ENCODE peak calls at places on chromosomes 16 and 17, in ten cellular contexts. Y is heart right ventricle, P is gastrocnemius medialis, Q is GM13977, R is tibial artery, K is suprapubic skin, I is lower lobe of right lung, S is glutamatergic neuron, Z is uterus, O is type B pancreatic cell. W is an unnamed sample.

GRCh38 chr16:47970291-47970931 is 185.4 kb downstream of the ABCC12 start:
- DNase-seq in Y (no peak), K (no peak), Z (no peak), I (no peak), P (no peak), R (no peak), S (no peak), O (no peak), Q (no peak), W (no peak)

GRCh38 chr16:70508752-70509151 is 14.6 kb downstream of the COG4 start:
- DNase-seq in I (no peak), K (no peak), P (no peak), Z (no peak), R (no peak), O (no peak), S (no peak), Q (no peak), Y (no peak), W (peak)

GRCh38 chr17:59838196-59838911 is 54.4 kb downstream of the TUBD1 start:
- DNase-seq in K (no peak), S (no peak), Y (no peak), Q (no peak), O (peak), I (no peak), P (no peak), Z (no peak), R (no peak), W (no peak)

GRCh38 chr16:728131-728889 is 1.4 kb downstream of the HAGHL start:
- DNase-seq in Y (peak), Z (no peak), I (peak), O (no peak), S (peak), P (no peak), Q (peak), K (no peak), R (peak), W (peak)

GRCh38 chr17:14886200-14886739 is 378.9 kb downstream of the PMP22 start:
- DNase-seq in Y (no peak), S (no peak), I (no peak), P (no peak), R (no peak), Q (no peak), O (no peak), Z (no peak), K (no peak), W (no peak)

GRCh38 chr17:17354560-17355357 is 51.6 kb downstream of the NT5M start:
- DNase-seq in I (peak), O (peak), Q (peak), S (peak), Y (peak), R (peak), K (peak), P (peak), Z (peak), W (peak)

GRCh38 chr16:29148867-29149272 is 164.0 kb downstream of the LAT start:
- DNase-seq in K (no peak), O (no peak), Z (no peak), P (no peak), Q (peak), R (peak), S (no peak), I (peak), Y (peak), W (no peak)

GRCh38 chr16:89078172-89078571 is 15.5 kb upstream of the ACSF3 start:
- DNase-seq in Y (no peak), P (no peak), I (no peak), Q (no peak), K (no peak), O (no peak), R (no peak), S (no peak), Z (no peak), W (no peak)

GRCh38 chr17:61475726-61476125 is 23.5 kb downstream of the TBX4 start:
- DNase-seq in P (no peak), Q (no peak), O (no peak), S (no peak), Y (no peak), I (peak), K (no peak), Z (no peak), R (no peak), W (no peak)

GRCh38 chr17:8151641-8152111 is 528 bp downstream of the PER1 start:
- DNase-seq in R (peak), Z (peak), Y (peak), K (peak), O (no peak), Q (no peak), I (peak), P (peak), S (peak), W (no peak)

GRCh38 chr17:48646183-48647102 is 20.3 kb upstream of the HOXB9 start:
- DNase-seq in Q (peak), Y (no peak), I (no peak), S (peak), Z (no peak), K (no peak), R (no peak), P (no peak), O (no peak), W (peak)

GRCh38 chr16:48597563-48598392 is 12.2 kb downstream of the N4BP1 start:
- DNase-seq in R (no peak), O (no peak), I (no peak), P (no peak), Z (no peak), K (no peak), Y (no peak), S (no peak), Q (no peak), W (no peak)

GRCh38 chr16:19858006-19858653 is 26.5 kb downstream of the GPRC5B start:
- DNase-seq in Q (no peak), Y (no peak), R (no peak), O (no peak), S (no peak), I (peak), P (no peak), Z (no peak), K (no peak), W (no peak)

GRCh38 chr16:65975049-65975708 is 391.3 kb upstream of the CDH5 start:
- DNase-seq in Z (no peak), K (no peak), O (no peak), S (no peak), Q (no peak), I (no peak), P (no peak), Y (no peak), R (no peak), W (no peak)

GRCh38 chr17:80443916-80444708 is 29.1 kb downstream of the ENDOV start:
- DNase-seq in P (no peak), Q (no peak), Y (peak), R (no peak), Z (no peak), K (no peak), O (no peak), S (peak), I (no peak), W (no peak)

GRCh38 chr16:72120026-72120425 is 26.4 kb downstream of the DHX38 start:
- DNase-seq in Y (no peak), O (peak), Q (no peak), P (no peak), S (no peak), K (no peak), Z (no peak), R (no peak), I (no peak), W (no peak)

GRCh38 chr17:73506470-73507435 is 137.5 kb downstream of the SDK2 start:
- DNase-seq in S (no peak), I (no peak), Z (no peak), R (no peak), Q (no peak), K (no peak), O (no peak), P (no peak), Y (no peak), W (no peak)

GRCh38 chr16:69467531-69468204 is 43.2 kb downstream of the CYB5B start:
- DNase-seq in O (no peak), Q (no peak), Z (no peak), P (no peak), Y (no peak), K (no peak), I (no peak), S (no peak), R (no peak), W (no peak)

GRCh38 chr16:16025214-16025968 is 76.0 kb downstream of the ABCC1 start:
- DNase-seq in R (peak), K (no peak), P (no peak), Y (no peak), Z (no peak), I (no peak), Q (peak), O (no peak), S (no peak), W (peak)

GRCh38 chr17:32936894-32937500 is 9.0 kb downstream of the TMEM98 start:
- DNase-seq in O (peak), R (peak), Y (peak), S (peak), I (peak), Q (peak), K (no peak), Z (peak), P (no peak), W (peak)

GRCh38 chr17:66673668-66674276 is 161.1 kb upstream of the CACNG5 start:
- DNase-seq in Q (no peak), R (no peak), S (peak), P (peak), Y (no peak), K (no peak), I (no peak), O (no peak), Z (peak), W (no peak)

GRCh38 chr16:30841332-30841731 is 52.5 kb downstream of the BCL7C start:
- DNase-seq in Y (no peak), O (no peak), R (no peak), Q (no peak), S (no peak), P (no peak), Z (no peak), K (no peak), I (no peak), W (no peak)
- TF ChIP-seq CTCF in Y (no peak), O (no peak), R (no peak), Q (no peak), S (no peak), P (no peak), Z (no peak), K (no peak), I (no peak), W (no peak)

DNA sequence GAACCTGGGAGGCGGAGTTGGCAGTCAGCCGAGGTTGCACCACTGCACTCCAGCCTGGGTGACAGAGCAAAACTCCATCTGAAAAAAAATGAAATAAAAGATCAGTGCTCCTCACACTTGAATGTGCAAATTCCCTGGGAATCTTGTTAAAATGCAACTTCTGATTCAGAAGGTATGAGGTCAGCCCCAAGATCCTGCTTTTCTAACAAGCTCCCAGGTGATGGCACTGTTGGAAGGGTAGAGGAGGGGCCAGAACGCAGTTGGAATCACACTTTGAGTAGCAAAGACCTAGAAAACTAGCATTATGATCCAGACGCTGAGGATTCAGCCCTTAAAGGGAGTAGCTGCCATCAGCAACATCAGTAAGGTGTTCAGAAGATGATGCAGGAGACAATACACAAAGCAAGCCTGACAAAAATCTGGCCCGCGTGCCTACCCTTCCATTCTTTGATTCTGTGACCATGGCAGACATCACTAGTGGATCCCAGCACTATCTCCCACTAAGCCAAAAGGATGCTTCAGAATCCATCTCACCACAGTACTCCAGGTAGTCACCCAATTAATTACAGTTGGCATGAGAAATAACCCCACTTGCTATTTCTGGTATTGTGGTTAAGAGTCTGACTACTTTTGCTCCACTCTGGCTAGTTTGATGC is 33.1 kb upstream of the MEIOC start:
- DNase-seq in Q (no peak), Z (no peak), K (no peak), R (no peak), S (no peak), O (no peak), P (no peak), Y (no peak), I (no peak), W (no peak)
- TF ChIP-seq CTCF in Q (no peak), Z (no peak), K (no peak), R (no peak), S (no peak), O (no peak), P (no peak), Y (no peak), I (no peak), W (no peak)

GRCh38 chr17:30905742-30906100 is 317 bp downstream of the TEFM start:
- DNase-seq in I (no peak), K (no peak), R (no peak), O (no peak), Y (no peak), Q (peak), S (no peak), P (no peak), Z (no peak), W (no peak)
- TF ChIP-seq CTCF in I (no peak), K (no peak), R (no peak), O (no peak), Y (no peak), Q (no peak), S (no peak), P (no peak), Z (no peak), W (no peak)

GRCh38 chr16:53546988-53547391 is 44.0 kb upstream of the AKTIP start:
- DNase-seq in Z (no peak), P (no peak), K (no peak), S (no peak), O (no peak), Q (no peak), Y (no peak), I (no peak), R (no peak), W (no peak)
- TF ChIP-seq CTCF in Z (no peak), P (no peak), K (no peak), S (peak), O (peak), Q (peak), Y (no peak), I (no peak), R (no peak), W (peak)

DNA sequence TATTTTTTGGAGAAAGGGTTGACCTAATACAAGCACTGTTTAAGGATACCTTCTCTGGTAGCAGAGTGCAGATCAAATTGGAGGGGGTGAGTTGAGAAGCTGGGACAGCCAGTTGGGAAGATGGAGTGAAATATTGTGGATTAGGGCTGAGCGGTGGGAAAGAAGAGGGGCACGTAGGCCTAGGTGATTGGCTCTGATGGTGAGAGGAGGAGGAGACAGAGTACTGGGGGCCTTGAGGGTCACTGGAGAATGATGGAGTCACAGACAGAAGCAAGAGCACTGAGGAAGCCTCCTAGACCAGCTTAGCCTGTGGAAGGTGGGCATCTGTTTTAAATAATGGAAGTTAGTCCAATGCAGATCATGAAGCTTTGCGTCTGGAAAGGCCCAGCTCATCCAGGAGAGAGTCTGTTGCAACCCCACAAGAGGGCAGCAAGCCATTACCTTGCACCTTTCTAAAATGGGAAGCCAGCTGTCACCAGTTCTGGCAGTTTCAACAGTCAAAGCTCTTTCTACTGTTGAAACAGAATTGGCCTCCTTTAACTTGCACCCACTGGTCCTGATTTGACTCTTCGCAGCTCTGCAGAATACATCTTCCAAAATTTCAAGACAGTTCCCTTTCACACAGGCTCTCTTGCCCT is 11.8 kb downstream of the SLC9A5 start:
- DNase-seq in S (no peak), Q (peak), Z (no peak), O (no peak), I (peak), P (peak), R (peak), K (no peak), Y (no peak), W (peak)
- TF ChIP-seq CTCF in S (no peak), Q (peak), Z (no peak), O (peak), I (peak), P (peak), R (no peak), K (peak), Y (peak), W (peak)

DNA sequence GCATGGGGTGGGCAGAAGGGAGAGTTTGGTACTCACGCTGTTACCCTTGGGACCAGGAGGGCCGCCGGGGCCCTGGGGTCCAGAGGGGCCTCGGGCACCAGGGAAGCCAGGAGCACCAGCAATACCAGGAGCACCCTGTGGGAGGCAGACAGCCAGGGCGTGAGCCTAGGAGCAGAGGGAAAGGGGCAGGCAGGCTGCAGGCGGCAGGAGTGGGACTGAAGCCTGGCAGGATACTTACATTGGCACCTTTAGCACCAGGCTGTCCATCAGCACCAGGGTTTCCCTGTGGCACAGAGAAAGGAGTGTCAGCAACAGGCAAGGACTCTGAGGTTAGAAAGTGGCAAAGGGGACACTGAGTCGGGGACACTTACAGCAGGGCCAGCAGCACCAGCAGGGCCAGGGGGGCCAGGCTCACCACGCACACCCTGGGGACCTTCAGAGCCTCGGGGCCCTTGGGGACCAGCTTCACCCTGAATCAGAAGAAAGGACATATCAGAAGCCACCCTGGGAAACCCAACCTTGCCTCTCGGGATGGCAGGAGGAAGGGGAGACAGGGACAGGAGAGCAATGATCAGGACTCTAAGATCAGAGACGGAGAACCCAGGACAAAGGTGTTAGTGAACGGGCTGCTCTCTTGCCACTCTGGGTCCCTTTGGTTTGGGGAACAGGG is 6.1 kb downstream of the COL1A1 start:
- DNase-seq in Q (no peak), K (no peak), Z (no peak), P (no peak), S (no peak), R (no peak), I (peak), O (no peak), Y (no peak), W (no peak)
- TF ChIP-seq CTCF in Q (no peak), K (no peak), Z (no peak), P (no peak), S (no peak), R (no peak), I (no peak), O (no peak), Y (no peak), W (no peak)

DNA sequence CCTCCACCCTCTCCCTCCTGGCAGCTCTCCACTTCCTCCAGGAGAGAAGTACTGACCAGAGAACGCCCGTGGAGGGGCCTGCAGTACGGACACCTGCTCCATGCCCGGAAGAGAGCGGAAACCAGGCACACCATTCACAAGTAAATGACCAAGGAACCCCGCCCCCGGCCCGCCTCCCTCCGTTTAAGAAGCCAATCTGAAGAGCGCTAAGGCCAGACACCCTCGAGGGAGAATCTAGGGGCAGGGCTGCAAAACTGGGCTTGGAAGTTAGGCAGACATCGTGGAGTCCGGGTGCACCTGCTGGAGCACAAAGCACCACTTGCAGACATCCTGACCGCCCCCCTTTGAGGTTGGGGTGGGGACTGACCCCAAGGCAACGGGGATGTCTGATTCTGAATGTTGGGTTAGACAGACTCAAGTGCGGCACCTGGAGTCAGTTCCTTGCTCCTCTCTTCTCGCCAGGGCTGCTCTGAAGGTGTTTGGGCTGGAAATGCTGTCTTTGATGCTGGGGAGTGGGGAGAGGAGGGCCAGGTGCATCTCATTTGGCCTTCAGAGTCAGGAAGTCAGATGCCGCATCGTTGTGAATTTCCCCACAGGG is 964 bp upstream of the FAAP100 start:
- DNase-seq in Q (peak), S (peak), R (peak), Y (peak), I (peak), K (peak), O (no peak), P (peak), Z (peak), W (peak)
- TF ChIP-seq CTCF in Q (peak), S (no peak), R (no peak), Y (no peak), I (no peak), K (no peak), O (no peak), P (no peak), Z (no peak), W (no peak)

GRCh38 chr16:23837553-23838308 is 1.9 kb downstream of the PRKCB start:
- DNase-seq in O (no peak), Z (no peak), R (no peak), I (no peak), K (no peak), S (no peak), Y (no peak), Q (peak), P (no peak), W (peak)

GRCh38 chr16:23835390-23836077 is at the start of gene PRKCB:
- DNase-seq in R (peak), I (peak), Y (peak), K (peak), P (peak), Q (peak), O (peak), Z (peak), S (peak), W (peak)

GRCh38 chr16:23836078-23836403 is 258 bp downstream of the PRKCB start:
- DNase-seq in P (no peak), K (no peak), R (no peak), Q (no peak), Y (no peak), S (peak), I (peak), O (no peak), Z (no peak), W (no peak)

GRCh38 chr16:23838485-23839142 is 2.8 kb downstream of the PRKCB start:
- DNase-seq in K (no peak), Z (no peak), Q (no peak), S (no peak), O (no peak), I (no peak), R (no peak), P (no peak), Y (no peak), W (no peak)

GRCh38 chr16:23836404-23837291 is 865 bp downstream of the PRKCB start:
- DNase-seq in Y (peak), K (peak), S (peak), P (no peak), Q (peak), R (no peak), I (peak), O (no peak), Z (no peak), W (peak)
- TF ChIP-seq CTCF in Y (no peak), K (no peak), S (no peak), P (no peak), Q (peak), R (no peak), I (no peak), O (peak), Z (no peak), W (peak)

DNA sequence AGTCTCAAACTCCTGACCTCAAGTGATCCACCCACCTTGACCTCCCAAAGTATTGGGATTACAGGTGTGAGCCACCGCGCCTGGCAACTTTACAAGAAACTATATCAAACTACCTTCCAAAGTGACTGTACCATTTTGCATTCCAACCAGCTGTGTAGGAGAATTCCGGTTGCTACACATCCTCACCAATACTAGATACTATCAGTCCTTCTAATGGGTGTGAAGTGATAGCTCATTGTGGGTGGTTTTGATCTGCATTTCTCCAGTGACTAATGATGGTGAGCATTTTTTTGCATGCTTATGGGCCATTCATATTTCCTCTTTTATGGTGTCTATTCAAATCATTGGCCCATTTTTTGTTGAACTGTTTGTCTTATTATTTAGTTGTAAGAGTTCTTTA is 37.7 kb downstream of the SCNN1B start:
- DNase-seq in Q (no peak), Z (no peak), I (no peak), S (no peak), Y (no peak), P (no peak), O (no peak), K (no peak), R (no peak), W (no peak)
- TF ChIP-seq CTCF in Q (no peak), Z (no peak), I (no peak), S (no peak), Y (no peak), P (no peak), O (no peak), K (no peak), R (no peak), W (no peak)